ENCODE peak calls at places on chromosomes 6 and 20, in nine cellular contexts. G, T, J, B, C, K, R, N and L are unnamed samples.

GRCh38 chr20:46374383-46374782 is 32.0 kb downstream of the ELMO2 start:
- DNase-seq in K (no peak), T (no peak), N (no peak), R (no peak), G (no peak), C (no peak), J (no peak), B (no peak), L (no peak)

GRCh38 chr20:36506253-36506652 is 35.1 kb upstream of the MYL9 start:
- DNase-seq in J (no peak), R (no peak), C (no peak), B (no peak), T (no peak), G (no peak), N (no peak), K (no peak), L (no peak)

GRCh38 chr6:54810182-54810581 is 36.4 kb upstream of the FAM83B start:
- DNase-seq in J (no peak), R (no peak), K (no peak), N (no peak), C (no peak), G (no peak), B (no peak), T (no peak), L (no peak)

GRCh38 chr6:166958926-166959861 is 2.8 kb upstream of the RNASET2 start:
- DNase-seq in J (no peak), B (no peak), N (peak), R (no peak), T (no peak), G (peak), C (no peak), K (no peak), L (no peak)

GRCh38 chr6:137699036-137699683 is 167.9 kb upstream of the TNFAIP3 start:
- DNase-seq in K (no peak), B (no peak), J (no peak), C (no peak), T (no peak), G (no peak), N (peak), R (no peak), L (no peak)

GRCh38 chr6:170082067-170082466 is 208.8 kb downstream of the DLL1 start:
- DNase-seq in K (no peak), B (no peak), T (no peak), G (no peak), C (no peak), J (no peak), N (no peak), R (no peak), L (no peak)

GRCh38 chr20:18645196-18645745 is 57.4 kb downstream of the DTD1 start:
- DNase-seq in K (no peak), G (no peak), R (no peak), C (no peak), B (no peak), T (no peak), N (no peak), J (no peak), L (no peak)

GRCh38 chr6:39507331-39507998 is 185.0 kb upstream of the KCNK16 start:
- DNase-seq in K (no peak), T (no peak), J (no peak), B (no peak), G (no peak), R (no peak), C (no peak), N (no peak), L (no peak)

GRCh38 chr6:149078383-149078782 is 239.1 kb upstream of the TAB2 start:
- DNase-seq in N (no peak), R (no peak), J (no peak), C (no peak), B (no peak), T (no peak), K (no peak), G (no peak), L (no peak)

GRCh38 chr6:34757687-34758274 is 476 bp downstream of the SNRPC start:
- DNase-seq in B (no peak), K (no peak), N (no peak), G (no peak), C (no peak), T (no peak), R (no peak), J (no peak), L (no peak)

GRCh38 chr6:33840064-33840926 is 36.5 kb upstream of the MLN start:
- DNase-seq in R (peak), B (peak), J (peak), G (peak), K (peak), C (peak), T (no peak), N (peak), L (no peak)

GRCh38 chr6:166655713-166656265 is 28.7 kb upstream of the RPS6KA2 start:
- DNase-seq in T (no peak), C (no peak), K (no peak), B (no peak), N (no peak), J (no peak), R (no peak), G (no peak), L (no peak)

GRCh38 chr6:145813285-145814034 is 1.1 kb downstream of the FBXO30 start:
- DNase-seq in R (peak), T (no peak), B (peak), G (no peak), J (no peak), N (peak), C (peak), K (peak), L (no peak)

GRCh38 chr6:117483004-117483644 is 650 bp downstream of the DCBLD1 start:
- DNase-seq in G (peak), N (peak), B (peak), J (peak), R (peak), C (no peak), T (peak), K (no peak), L (peak)

GRCh38 chr20:1376453-1377270 is 16.2 kb downstream of the FKBP1A start:
- DNase-seq in K (no peak), R (no peak), C (no peak), G (no peak), T (no peak), J (no peak), N (no peak), B (no peak), L (no peak)

GRCh38 chr6:5388319-5388718 is 127.0 kb downstream of the FARS2 start:
- DNase-seq in C (no peak), R (no peak), N (no peak), K (no peak), J (no peak), T (no peak), G (no peak), B (no peak), L (no peak)
- TF ChIP-seq CTCF in C (no peak), R (no peak), N (no peak), K (no peak), J (no peak), T (no peak), G (no peak), B (no peak), L (no peak)

GRCh38 chr6:11926594-11927407 is 85.3 kb upstream of the HIVEP1 start:
- DNase-seq in T (no peak), K (no peak), J (no peak), B (no peak), G (no peak), N (no peak), R (no peak), C (no peak), L (no peak)

GRCh38 chr6:11930240-11930639 is 81.9 kb upstream of the HIVEP1 start:
- DNase-seq in G (no peak), T (no peak), N (no peak), B (no peak), R (no peak), K (no peak), C (no peak), J (no peak), L (no peak)

GRCh38 chr6:11921017-11921438 is 91.1 kb upstream of the HIVEP1 start:
- DNase-seq in R (peak), K (peak), C (peak), J (no peak), N (peak), T (no peak), B (peak), G (peak), L (no peak)

GRCh38 chr6:11929451-11929850 is 82.7 kb upstream of the HIVEP1 start:
- DNase-seq in C (no peak), R (no peak), J (no peak), K (no peak), B (no peak), G (no peak), T (no peak), N (peak), L (no peak)

DNA sequence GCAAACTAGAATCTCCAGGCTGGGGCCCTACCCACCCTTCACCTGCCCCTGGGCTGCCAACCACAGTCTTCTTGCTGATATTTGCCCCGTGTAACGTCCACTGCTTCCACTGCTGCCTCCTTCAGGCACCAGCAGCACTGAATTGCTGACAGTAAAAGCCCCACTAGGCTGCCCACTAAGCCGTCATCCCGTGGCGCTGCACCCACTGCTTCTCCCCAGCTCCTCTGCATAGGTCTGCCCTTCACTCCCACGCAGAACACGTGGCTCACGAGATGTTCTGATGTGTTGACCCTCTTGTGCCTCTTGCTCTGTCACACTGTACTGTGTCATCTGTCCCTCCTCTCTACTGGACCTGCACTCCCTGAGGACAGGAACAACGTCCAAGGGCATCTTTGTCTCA is 86.3 kb upstream of the HIVEP1 start:
- DNase-seq in R (no peak), J (no peak), N (no peak), T (no peak), B (no peak), K (no peak), C (no peak), G (no peak), L (no peak)
- TF ChIP-seq CTCF in R (no peak), J (no peak), N (no peak), T (no peak), B (no peak), K (no peak), C (no peak), G (no peak), L (no peak)

GRCh38 chr6:77624468-77624867 is 28.4 kb upstream of the MEI4 start:
- DNase-seq in G (no peak), J (no peak), B (no peak), K (no peak), N (no peak), R (no peak), C (no peak), T (no peak), L (no peak)

GRCh38 chr6:77619114-77619513 is 33.7 kb upstream of the MEI4 start:
- DNase-seq in J (no peak), K (no peak), N (no peak), B (no peak), C (no peak), R (no peak), T (no peak), G (no peak), L (no peak)

DNA sequence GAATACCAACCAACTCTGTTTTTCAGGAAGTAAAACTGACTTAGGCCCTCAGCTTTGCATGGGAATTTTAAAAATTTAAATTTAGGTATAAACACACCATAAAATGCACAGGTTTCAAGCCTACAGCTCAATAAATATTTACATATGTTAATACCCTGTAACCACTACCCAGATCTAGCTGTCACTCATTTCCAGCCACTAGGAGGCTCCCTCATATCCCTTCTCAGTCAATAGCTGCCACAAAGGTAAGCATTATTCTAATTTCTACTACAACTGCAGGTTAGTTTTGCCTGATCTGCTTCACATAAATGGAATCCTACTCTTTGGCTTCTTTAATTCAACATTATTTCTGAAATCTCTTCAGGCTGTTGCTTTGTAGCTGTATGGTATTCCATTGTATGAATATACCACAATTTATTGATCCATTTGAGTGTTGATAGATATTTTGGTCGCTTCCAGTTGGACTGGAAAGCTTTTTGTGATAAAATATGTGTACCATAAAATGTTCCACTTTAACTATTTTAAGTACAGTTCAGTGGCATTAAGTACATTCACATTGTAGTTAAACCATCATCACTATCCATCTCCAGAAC is 32.5 kb upstream of the MEI4 start:
- DNase-seq in N (peak), T (peak), C (no peak), J (peak), B (no peak), K (no peak), R (peak), G (no peak), L (peak)
- TF ChIP-seq CTCF in N (peak), T (peak), C (peak), J (peak), B (peak), K (no peak), R (peak), G (no peak), L (peak)

DNA sequence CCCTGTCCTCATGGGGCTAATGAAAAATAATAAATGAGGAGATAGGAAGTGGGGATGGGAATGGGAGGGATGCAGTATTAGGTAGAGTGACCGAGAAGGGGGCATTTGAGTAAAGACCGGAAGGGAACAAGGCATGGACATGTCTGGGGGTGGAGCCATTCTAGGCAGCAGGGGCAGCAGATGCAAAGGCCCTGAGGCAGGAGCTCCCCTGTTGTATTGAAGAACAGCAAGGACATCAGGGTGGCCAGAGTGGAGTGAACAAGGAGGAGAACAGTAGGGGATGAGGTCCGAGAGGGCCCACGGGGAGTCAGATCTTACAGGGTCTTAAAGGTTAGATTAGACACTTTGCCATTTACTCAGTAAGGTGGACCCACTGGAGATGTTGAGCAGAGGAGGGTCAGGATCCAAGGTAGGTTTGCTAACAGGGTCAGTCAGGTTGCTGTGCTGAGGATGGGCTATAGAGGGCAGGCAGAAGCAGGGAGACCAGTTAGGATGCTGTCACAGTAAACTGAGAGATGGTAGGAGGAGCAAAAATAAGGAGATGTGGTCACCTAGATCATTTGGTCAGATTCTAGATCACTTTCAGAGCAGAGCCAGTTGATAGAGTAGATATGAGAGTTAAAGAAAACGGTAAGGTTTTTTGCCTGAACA is 18.7 kb downstream of the TAF8 start:
- DNase-seq in R (no peak), N (no peak), T (no peak), B (no peak), J (no peak), C (no peak), K (no peak), G (no peak), L (no peak)
- TF ChIP-seq CTCF in R (no peak), N (no peak), T (no peak), B (no peak), J (peak), C (no peak), K (no peak), G (no peak), L (no peak)

GRCh38 chr6:158706369-158706982 is 56.6 kb downstream of the SYTL3 start:
- DNase-seq in J (peak), R (peak), B (peak), G (no peak), K (peak), T (peak), C (peak), N (peak), L (peak)
- TF ChIP-seq CTCF in J (peak), R (peak), B (peak), G (no peak), K (peak), T (peak), C (peak), N (peak), L (peak)